ENCODE peak calls at places on chromosomes 5 and 9, in eight cellular contexts. F is HFF-Myc, X is fibroblast of lung, O is cardiac muscle cell, M is MM.1S, V is left ventricle myocardium inferior, G is right atrium auricular region, J is PC-3. L is an unnamed sample.

GRCh38 chr5:15472116-15472515 is 27.9 kb upstream of the FBXL7 start:
- DNase-seq in F (no peak), X (no peak), O (no peak), M (no peak), V (no peak), G (no peak), J (no peak), L (no peak)

GRCh38 chr5:172725785-172726184 is 45.2 kb downstream of the DUSP1 start:
- DNase-seq in F (no peak), X (no peak), O (no peak), M (no peak), V (no peak), G (no peak), J (no peak), L (no peak)

GRCh38 chr9:136220017-136220729 is 15.2 kb upstream of the LHX3 start:
- DNase-seq in F (peak; percentile 24), X (peak; percentile 24), O (peak; percentile 41), M (no peak), V (no peak), G (no peak), J (peak; percentile 79), L (no peak)

GRCh38 chr5:104352954-104353353 is 790.4 kb upstream of the NUDT12 start:
- DNase-seq in F (no peak), X (no peak), O (no peak), M (no peak), V (no peak), G (no peak), J (peak; percentile 56), L (no peak)

GRCh38 chr5:134226441-134227192 is 744 bp upstream of the PPP2CA start:
- DNase-seq in F (no peak), X (peak; percentile 39), O (no peak), M (peak; percentile 90), V (no peak), G (no peak), J (no peak), L (no peak)

GRCh38 chr9:95457769-95458168 is 59.0 kb downstream of the PTCH1 start:
- DNase-seq in F (no peak), X (peak; percentile 75), O (no peak), M (no peak), V (no peak), G (no peak), J (no peak), L (no peak)

GRCh38 chr5:66808663-66809062 is 212.5 kb downstream of the MAST4 start:
- DNase-seq in F (no peak), X (no peak), O (no peak), M (no peak), V (no peak), G (no peak), J (no peak), L (no peak)

GRCh38 chr5:37838152-37838932 is 1.5 kb downstream of the GDNF start:
- DNase-seq in F (no peak), X (no peak), O (peak; percentile 33), M (peak; percentile 20), V (no peak), G (no peak), J (peak; percentile 40), L (no peak)

GRCh38 chr9:22033012-22033630 is 24.0 kb upstream of the CDKN2B start:
- DNase-seq in F (no peak), X (no peak), O (no peak), M (peak; percentile 52), V (no peak), G (no peak), J (no peak), L (no peak)

GRCh38 chr9:91847576-91847975 is 102.5 kb downstream of the ROR2 start:
- DNase-seq in F (peak; percentile 64), X (peak; percentile 38), O (peak; percentile 77), M (no peak), V (no peak), G (peak; percentile 60), J (no peak), L (no peak)

GRCh38 chr5:31720811-31721345 is 81.9 kb downstream of the PDZD2 start:
- DNase-seq in F (no peak), X (no peak), O (no peak), M (peak; percentile 22), V (no peak), G (no peak), J (no peak), L (no peak)

GRCh38 chr5:57538341-57538955 is 55.8 kb upstream of the ACTBL2 start:
- DNase-seq in F (peak; percentile 87), X (peak; percentile 24), O (peak; percentile 90), M (no peak), V (no peak), G (no peak), J (peak; percentile 64), L (no peak)

GRCh38 chr5:2136728-2137333 is 254.1 kb upstream of the IRX4 start:
- DNase-seq in F (no peak), X (no peak), O (no peak), M (no peak), V (no peak), G (no peak), J (no peak), L (no peak)

GRCh38 chr9:114674798-114675554 is 7.0 kb downstream of the TEX48 start:
- DNase-seq in F (no peak), X (no peak), O (no peak), M (no peak), V (no peak), G (no peak), J (no peak), L (no peak)

GRCh38 chr9:132632426-132632825 is 37.4 kb downstream of the DDX31 start:
- DNase-seq in F (no peak), X (no peak), O (no peak), M (no peak), V (no peak), G (no peak), J (peak; percentile 30), L (no peak)

GRCh38 chr9:93397664-93398381 is 53.7 kb upstream of the FAM120A start:
- DNase-seq in F (no peak), X (peak; percentile 69), O (peak; percentile 62), M (no peak), V (no peak), G (no peak), J (peak; percentile 1), L (no peak)

GRCh38 chr5:14869286-14870164 is 2.1 kb downstream of the ANKH start:
- DNase-seq in F (no peak), X (no peak), O (no peak), M (no peak), V (no peak), G (no peak), J (peak; percentile 40), L (no peak)

GRCh38 chr5:115497200-115497599 is 47.4 kb downstream of the FEM1C start:
- DNase-seq in F (no peak), X (no peak), O (no peak), M (no peak), V (no peak), G (no peak), J (no peak), L (no peak)

GRCh38 chr5:56303511-56303910 is 70.4 kb upstream of the ANKRD55 start:
- DNase-seq in F (no peak), X (no peak), O (no peak), M (no peak), V (no peak), G (no peak), J (no peak), L (no peak)

GRCh38 chr5:145941677-145942130 is 5.3 kb downstream of the SH3RF2 start:
- DNase-seq in F (no peak), X (no peak), O (no peak), M (no peak), V (no peak), G (no peak), J (peak; percentile 53), L (no peak)

GRCh38 chr5:10913846-10914245 is 152.8 kb upstream of the DAP start:
- DNase-seq in F (peak; percentile 17), X (peak; percentile 82), O (peak; percentile 3), M (no peak), V (no peak), G (no peak), J (peak; percentile 100), L (peak; percentile 83)

GRCh38 chr5:172074896-172075295 is 68.5 kb upstream of the FBXW11 start:
- DNase-seq in F (no peak), X (no peak), O (no peak), M (no peak), V (no peak), G (no peak), J (no peak), L (no peak)

GRCh38 chr9:13956107-13956506 is 357.8 kb downstream of the NFIB start:
- DNase-seq in F (no peak), X (peak; percentile 47), O (no peak), M (no peak), V (no peak), G (no peak), J (peak; percentile 19), L (no peak)

GRCh38 chr9:123282343-123283047 is 14.1 kb upstream of the STRBP start:
- DNase-seq in F (no peak), X (no peak), O (peak; percentile 13), M (no peak), V (peak; percentile 68), G (no peak), J (peak; percentile 17), L (no peak)
- H3K4me3 ChIP-seq in F (no peak overlapping the region), X (no peak overlapping the region), O (no peak overlapping the region), M (no peak overlapping the region), V (peak overlapping the region; percentile 17), G (no peak overlapping the region), J (no peak overlapping the region), L (no peak overlapping the region)

GRCh38 chr5:27241564-27242257 is 203.3 kb upstream of the CDH9 start:
- DNase-seq in F (peak; percentile 83), X (peak; percentile 98), O (peak; percentile 97), M (peak; percentile 28), V (no peak), G (no peak), J (peak; percentile 92), L (peak; percentile 94)
- TF ChIP-seq CTCF in F (no peak), X (peak; percentile 42), O (peak; percentile 38), M (no peak), V (no peak), G (no peak), J (no peak), L (peak; percentile 5)

DNA sequence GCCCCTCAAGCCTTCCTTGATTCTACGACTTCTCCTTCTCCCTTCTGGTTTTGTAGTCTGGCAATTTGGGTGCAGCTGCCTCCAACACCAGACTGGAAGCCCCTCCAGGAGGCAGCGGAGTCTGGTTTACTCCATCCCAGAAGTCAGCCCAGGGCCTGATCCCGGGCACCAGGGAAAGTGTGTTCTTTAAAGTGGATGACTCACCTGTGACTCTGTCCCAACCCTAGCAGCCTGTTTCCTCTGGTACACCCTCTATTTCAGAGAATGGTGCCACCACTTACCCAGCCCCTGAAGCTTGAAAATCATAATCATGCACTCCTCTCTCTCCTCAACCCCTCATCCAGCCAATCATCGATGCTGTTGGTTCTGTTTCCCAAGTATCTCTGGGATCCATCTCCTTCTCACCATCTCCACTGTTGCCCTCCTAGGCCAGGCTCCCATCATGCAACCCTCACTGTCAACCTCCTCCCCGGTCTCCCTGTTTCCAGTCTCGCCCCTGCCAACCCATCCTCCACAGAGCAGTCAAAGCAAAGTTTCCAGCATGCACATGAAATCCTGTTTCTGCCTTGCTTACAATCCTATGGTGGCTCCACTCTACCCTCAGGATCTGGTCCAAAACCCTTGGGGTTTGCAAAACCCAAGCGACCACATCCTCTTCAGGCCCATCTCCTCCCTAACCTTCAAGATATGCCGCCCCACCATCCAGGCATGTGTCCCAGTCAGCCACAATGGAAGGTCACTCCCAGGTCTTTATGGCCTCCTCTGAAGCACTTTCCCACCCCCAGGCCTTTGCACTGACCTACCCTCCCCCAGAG is 10.5 kb downstream of the LHX6 start:
- DNase-seq in F (no peak), X (no peak), O (peak; percentile 16), M (no peak), V (no peak), G (no peak), J (peak; percentile 53), L (no peak)
- H3K4me3 ChIP-seq in F (no peak overlapping the region), X (no peak overlapping the region), O (no peak overlapping the region), M (no peak overlapping the region), V (no peak overlapping the region), G (no peak overlapping the region), J (no peak overlapping the region), L (no peak overlapping the region)

GRCh38 chr9:124754289-124754688 is 16.8 kb downstream of the NR6A1 start:
- DNase-seq in F (no peak), X (peak; percentile 50), O (peak; percentile 52), M (no peak), V (no peak), G (no peak), J (peak; percentile 32), L (no peak)
- TF ChIP-seq CTCF in F (peak; percentile 54), X (peak; percentile 67), O (peak; percentile 59), M (peak; percentile 42), V (peak; percentile 23), G (no peak), J (peak; percentile 64), L (peak; percentile 73)

L was measured in astrocyte of the cerebellum.